ENCODE peak calls at places on chromosomes 6 and 20, in seven cellular contexts. U, T, R, N, X, Z and L are unnamed samples.
A peak's percentile ranks its signal among the peaks of the same experiment; 100 is the strongest.

GRCh38 chr6:20806669-20807068 is 272.4 kb downstream of the CDKAL1 start:
- DNase-seq in U (no peak), T (no peak), R (no peak), N (no peak), X (no peak), Z (no peak), L (no peak)

GRCh38 chr20:56873836-56874235 is 244.7 kb downstream of the TFAP2C start:
- DNase-seq in U (no peak), T (no peak), R (no peak), N (no peak), X (no peak), Z (no peak), L (no peak)

GRCh38 chr20:671252-672030 is 4.2 kb downstream of the SCRT2 start:
- DNase-seq in U (no peak), T (no peak), R (no peak), N (no peak), X (no peak), Z (no peak), L (no peak)

GRCh38 chr6:157621401-157621800 is 201.6 kb upstream of the SNX9 start:
- DNase-seq in U (no peak), T (no peak), R (no peak), N (no peak), X (no peak), Z (no peak), L (no peak)

GRCh38 chr6:85468326-85468725 is 18.4 kb downstream of the NT5E start:
- DNase-seq in U (no peak), T (peak; percentile 76), R (no peak), N (no peak), X (no peak), Z (no peak), L (no peak)

GRCh38 chr20:44886276-44886671 is 769 bp downstream of the YWHAB start:
- DNase-seq in U (no peak), T (peak; percentile 43), R (no peak), N (no peak), X (no peak), Z (no peak), L (no peak)

GRCh38 chr20:37650661-37651060 is 43.2 kb upstream of the CTNNBL1 start:
- DNase-seq in U (no peak), T (no peak), R (no peak), N (no peak), X (no peak), Z (no peak), L (no peak)

GRCh38 chr20:64152906-64153305 is 11.3 kb upstream of the MYT1 start:
- DNase-seq in U (no peak), T (no peak), R (no peak), N (no peak), X (no peak), Z (no peak), L (no peak)

GRCh38 chr20:58293453-58293852 is 16.1 kb upstream of the RAB22A start:
- DNase-seq in U (no peak), T (no peak), R (no peak), N (no peak), X (no peak), Z (peak; percentile 29), L (no peak)

GRCh38 chr6:166671434-166672061 is 44.5 kb upstream of the RPS6KA2 start:
- DNase-seq in U (no peak), T (no peak), R (no peak), N (no peak), X (peak; percentile 44), Z (no peak), L (no peak)

GRCh38 chr20:12835999-12836398 is 172.8 kb upstream of the SPTLC3 start:
- DNase-seq in U (no peak), T (no peak), R (no peak), N (no peak), X (no peak), Z (no peak), L (no peak)

GRCh38 chr6:145836170-145836569 is 21.6 kb upstream of the FBXO30 start:
- DNase-seq in U (peak; percentile 11), T (peak; percentile 76), R (no peak), N (no peak), X (peak; percentile 52), Z (no peak), L (no peak)

GRCh38 chr20:48659888-48660287 is 167.9 kb downstream of the PREX1 start:
- DNase-seq in U (no peak), T (no peak), R (no peak), N (peak; percentile 67), X (no peak), Z (no peak), L (no peak)

GRCh38 chr6:33171096-33171888 is 21.0 kb downstream of the COL11A2 start:
- DNase-seq in U (no peak), T (no peak), R (no peak), N (no peak), X (no peak), Z (no peak), L (no peak)

GRCh38 chr6:145673504-145673903 is 61.8 kb downstream of the EPM2A start:
- DNase-seq in U (no peak), T (no peak), R (no peak), N (no peak), X (no peak), Z (no peak), L (no peak)

DNA sequence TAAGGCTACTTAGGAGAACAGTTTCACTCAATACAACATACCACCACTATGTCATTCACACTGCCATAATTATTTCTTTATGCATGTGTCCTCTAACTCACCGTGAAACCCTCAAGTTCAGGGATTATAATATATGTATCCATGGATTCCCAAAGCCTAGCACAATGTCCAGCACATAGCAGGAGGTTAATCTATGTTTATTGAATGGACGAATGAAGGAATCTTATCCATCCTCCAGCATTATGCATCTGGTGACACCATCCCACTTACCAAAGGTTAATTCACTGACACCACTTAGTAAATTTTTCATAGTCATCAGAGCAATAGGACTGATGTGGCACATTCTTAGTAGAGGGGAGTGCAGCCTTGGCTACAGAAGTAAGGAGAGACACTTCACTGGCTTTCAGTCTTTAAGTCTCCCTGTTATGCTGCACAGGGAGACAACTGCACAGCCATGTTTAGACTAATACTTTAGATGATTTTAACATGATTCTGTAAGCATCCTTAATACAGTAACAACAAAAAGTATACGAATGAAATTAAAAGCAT is 49.7 kb downstream of the EPHA7 start:
- DNase-seq in U (no peak), T (no peak), R (no peak), N (no peak), X (no peak), Z (no peak), L (no peak)
- H3K4me1 ChIP-seq in U (no peaks in the 10 kb centered on the region), T (no peaks in the 10 kb centered on the region), R (no peaks in the 10 kb centered on the region), N (no peaks in the 10 kb centered on the region), X (no peaks in the 10 kb centered on the region), Z (no peaks in the 10 kb centered on the region), L (no peaks in the 10 kb centered on the region)

GRCh38 chr20:63009988-63010769 is 3.4 kb upstream of the BHLHE23 start:
- DNase-seq in U (no peak), T (no peak), R (peak; percentile 48), N (no peak), X (no peak), Z (no peak), L (peak; percentile 87)
- H3K4me3 ChIP-seq in U (peak overlapping the region; percentile 18), T (no peak overlapping the region), R (peak overlapping the region; percentile 55), N (no peak overlapping the region), X (no peak overlapping the region), Z (no peak overlapping the region), L (no peak overlapping the region)

GRCh38 chr6:149896491-149896890 is 1.4 kb downstream of the RAET1E start:
- DNase-seq in U (no peak), T (peak; percentile 77), R (no peak), N (no peak), X (no peak), Z (no peak), L (no peak)
- H3K27ac ChIP-seq in U (peak overlapping the region; percentile 88), T (peak overlapping the region; percentile 94), R (no peak overlapping the region), N (peak overlapping the region; percentile 74), X (peak overlapping the region; percentile 62), Z (no peak overlapping the region), L (peak overlapping the region; percentile 66)

DNA sequence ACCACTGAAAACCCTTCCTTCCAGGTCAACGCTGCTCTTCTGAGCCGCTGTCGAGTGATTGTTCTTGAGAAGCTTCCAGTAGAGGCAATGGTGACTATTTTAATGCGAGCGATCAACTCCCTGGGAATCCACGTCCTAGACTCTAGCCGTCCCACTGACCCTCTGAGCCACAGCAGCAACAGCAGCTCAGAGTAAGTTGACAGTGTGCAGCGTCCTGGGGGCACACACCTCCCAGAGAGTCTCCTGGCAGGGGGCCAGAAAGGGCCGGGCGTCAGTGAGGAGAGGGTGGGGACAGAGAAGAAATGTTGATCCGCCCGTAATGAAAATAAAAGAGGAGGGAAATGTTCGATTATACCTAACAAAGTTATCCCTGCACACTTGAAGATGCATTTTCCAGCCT is 5.0 kb downstream of the WRNIP1 start:
- DNase-seq in U (peak; percentile 67), T (no peak), R (no peak), N (no peak), X (no peak), Z (no peak), L (no peak)
- H3K4me1 ChIP-seq in U (peaks cover 45% of the 10 kb centered on the region), T (peaks cover 35% of the 10 kb centered on the region), R (peaks cover 54% of the 10 kb centered on the region), N (peaks cover 73% of the 10 kb centered on the region), X (peaks cover 11% of the 10 kb centered on the region), Z (peaks cover 14% of the 10 kb centered on the region), L (no peaks in the 10 kb centered on the region)

DNA sequence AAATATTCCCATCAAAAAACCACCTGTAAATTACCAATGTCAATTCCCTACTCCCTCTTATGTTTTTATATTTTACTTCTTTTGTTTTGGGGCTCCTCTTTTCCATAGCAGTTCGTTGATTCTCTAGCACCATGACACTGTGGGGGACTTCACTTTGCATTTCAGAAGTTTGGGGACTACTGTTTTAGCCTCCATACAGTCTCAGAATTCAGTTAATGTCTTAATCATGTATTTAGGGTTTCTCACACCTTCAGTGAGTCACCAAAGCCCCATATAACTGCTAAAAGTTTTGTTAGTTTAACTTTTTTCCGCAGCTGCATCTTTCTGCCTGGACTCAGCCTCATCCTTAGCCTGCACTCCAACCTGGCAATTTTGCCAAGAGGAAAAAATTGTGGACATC is 20.7 kb upstream of the AIG1 start:
- DNase-seq in U (no peak), T (no peak), R (no peak), N (no peak), X (no peak), Z (no peak), L (no peak)
- H3K4me3 ChIP-seq in U (no peak overlapping the region), T (no peak overlapping the region), R (no peak overlapping the region), N (no peak overlapping the region), X (no peak overlapping the region), Z (no peak overlapping the region), L (no peak overlapping the region)